ENCODE peak calls at places on chromosomes 11 and 22, in five cellular contexts. J is GM23338, Z is GM23248, K is HCT116, C is neural progenitor cell. A is an unnamed sample.

GRCh38 chr11:33984682-33985389 is 66.7 kb upstream of the CAPRIN1 start:
- DNase-seq in C (no peak), Z (peak; percentile 36), K (no peak), J (no peak), A (peak; percentile 24)

GRCh38 chr11:2802389-2803185 is 83.0 kb downstream of the CDKN1C start:
- DNase-seq in K (no peak), Z (no peak), C (no peak), J (no peak), A (no peak)

GRCh38 chr22:44211256-44211945 is 30.7 kb downstream of the PARVG start:
- DNase-seq in Z (peak; percentile 19), C (no peak), J (no peak), K (no peak), A (no peak)

GRCh38 chr11:46896719-46897406 is 21.5 kb downstream of the LRP4 start:
- DNase-seq in J (peak; percentile 44), Z (peak; percentile 73), C (peak; percentile 39), K (peak; percentile 12), A (peak; percentile 72)

GRCh38 chr22:27488456-27489224 is 312.9 kb downstream of the MN1 start:
- DNase-seq in K (no peak), C (no peak), Z (peak; percentile 21), J (no peak), A (peak; percentile 22)

GRCh38 chr11:82858556-82859091 is 41.6 kb downstream of the PRCP start:
- DNase-seq in K (no peak), J (no peak), Z (peak; percentile 56), C (no peak), A (peak; percentile 98)

GRCh38 chr11:94020777-94021615 is at the start of gene HEPHL1:
- DNase-seq in Z (peak; percentile 18), K (no peak), J (peak; percentile 59), C (no peak), A (peak; percentile 94)

GRCh38 chr11:31817621-31818493 is 6.7 kb upstream of the PAX6 start:
- DNase-seq in C (peak; percentile 79), Z (no peak), K (no peak), J (peak; percentile 85), A (no peak)

GRCh38 chr11:133920109-133920990 is 36.4 kb downstream of the IGSF9B start:
- DNase-seq in K (no peak), Z (no peak), J (no peak), C (no peak), A (no peak)

GRCh38 chr11:57779275-57779674 is 17.7 kb downstream of the CTNND1 start:
- DNase-seq in J (peak; percentile 84), K (no peak), C (peak; percentile 60), Z (peak; percentile 76), A (peak; percentile 82)

GRCh38 chr11:96538104-96538503 is 148.3 kb downstream of the JRKL start:
- DNase-seq in K (no peak), C (no peak), Z (no peak), J (no peak), A (no peak)

GRCh38 chr11:96543177-96543576 is 153.4 kb downstream of the JRKL start:
- DNase-seq in K (no peak), C (no peak), J (no peak), Z (no peak), A (peak; percentile 1)

DNA sequence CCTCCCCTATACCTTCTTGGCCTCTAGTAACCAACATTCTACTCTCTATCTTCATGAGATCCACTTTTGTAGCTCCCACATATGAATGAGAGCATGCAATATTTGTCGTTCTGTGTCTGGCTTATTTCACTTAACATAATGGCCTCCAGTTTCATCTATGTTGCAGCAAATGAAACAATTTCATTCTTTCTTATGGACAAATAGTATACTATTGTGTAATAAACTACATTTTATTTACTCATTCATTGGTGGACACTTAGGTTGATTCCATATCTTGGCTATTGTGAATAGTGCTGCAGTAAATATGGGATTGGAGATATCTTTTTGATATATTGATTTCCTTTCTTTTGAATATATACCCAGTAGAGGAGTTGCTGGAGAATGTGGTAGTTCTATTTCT is 151.1 kb downstream of the JRKL start:
- DNase-seq in K (no peak), C (no peak), Z (no peak), J (no peak), A (no peak)
- TF ChIP-seq EZH2 in K (no peak), C (no peak), Z (no peak), J (no peak), A (no peak)

GRCh38 chr11:16612234-16612571 is 126.2 kb upstream of the C11orf58 start:
- DNase-seq in C (no peak), K (no peak), Z (no peak), J (peak; percentile 6), A (no peak)
- H3K4me3 ChIP-seq in C (peak overlapping the region; percentile 57), K (no peak overlapping the region), Z (no peak overlapping the region), J (no peak overlapping the region), A (no peak overlapping the region)

GRCh38 chr22:30922151-30922611 is 46.4 kb downstream of the MORC2 start:
- DNase-seq in Z (peak; percentile 69), K (no peak), J (peak; percentile 43), C (peak; percentile 25), A (no peak)
- TF ChIP-seq EZH2phosphoT487 in Z (no peak), K (no peak), J (no peak), C (no peak), A (no peak)

GRCh38 chr11:65946655-65947054 is 1.4 kb downstream of the TSGA10IP start:
- DNase-seq in C (no peak), Z (no peak), J (no peak), K (no peak), A (no peak)
- TF ChIP-seq EZH2 in C (no peak), Z (no peak), J (no peak), K (no peak), A (no peak)

DNA sequence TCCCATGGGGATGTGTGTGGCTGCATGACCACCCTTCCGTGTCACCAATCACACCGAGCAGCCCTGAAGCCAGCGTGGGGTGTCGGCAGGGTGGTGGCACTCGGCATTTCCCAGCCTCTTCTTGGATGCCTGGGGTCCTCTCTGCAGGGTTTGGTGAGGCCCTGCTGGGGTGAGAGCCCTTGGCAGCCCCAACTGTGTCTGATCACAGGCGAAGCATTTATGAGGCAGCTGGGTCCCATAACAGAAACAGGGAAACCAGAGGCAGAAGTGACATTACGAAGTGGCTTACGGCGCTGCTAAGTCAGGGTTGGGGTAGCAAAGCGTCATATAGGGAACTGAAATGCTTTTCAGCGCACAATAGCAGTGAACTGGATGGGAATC is 92.3 kb upstream of the SEPTIN5 start:
- DNase-seq in J (no peak), C (no peak), K (no peak), Z (no peak), A (no peak)
- H3K4me3 ChIP-seq in J (no peak overlapping the region), C (no peak overlapping the region), K (no peak overlapping the region), Z (no peak overlapping the region), A (no peak overlapping the region)

DNA sequence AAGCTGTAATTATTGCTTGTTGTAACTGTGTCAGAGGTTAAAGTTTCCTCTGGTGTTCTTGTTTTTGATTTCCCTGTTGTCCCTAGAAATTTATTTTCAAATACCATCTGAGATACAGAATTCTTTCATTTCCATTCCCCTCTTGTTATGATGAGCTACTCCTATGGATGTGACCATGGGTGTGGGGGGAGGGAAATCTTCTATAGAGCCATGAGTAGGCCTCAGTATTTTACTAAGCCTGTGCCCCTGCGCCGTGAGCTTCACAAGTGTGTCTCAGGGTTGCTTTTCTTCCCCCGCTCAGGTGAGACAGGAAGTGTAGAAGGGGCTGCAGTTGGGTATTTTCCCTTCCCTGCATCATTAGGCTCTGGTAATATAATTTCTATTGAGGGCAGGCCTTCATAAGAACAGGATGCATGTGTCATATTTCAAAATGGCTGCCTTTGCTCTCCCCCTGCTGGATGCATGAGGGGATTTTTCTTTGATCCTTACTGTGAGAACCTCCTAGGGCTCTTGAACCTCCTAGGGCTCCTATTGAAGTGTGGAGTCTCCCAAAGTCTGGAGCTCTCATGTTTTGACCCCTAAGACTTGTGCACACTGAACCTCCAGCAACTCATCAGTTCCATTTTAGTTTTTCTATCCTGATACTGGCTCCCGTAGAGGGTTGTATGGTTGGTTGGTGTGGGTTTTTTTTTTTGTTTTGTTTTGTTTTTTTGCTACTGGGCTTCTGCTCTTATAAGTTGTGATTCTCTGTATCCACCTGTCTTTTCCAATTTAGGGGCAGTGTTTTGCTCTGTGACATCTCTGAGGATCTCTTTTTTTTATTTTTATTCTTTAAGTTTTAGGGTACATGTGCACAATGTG is 658.2 kb downstream of the NTM start:
- DNase-seq in K (no peak), J (peak; percentile 72), Z (peak; percentile 63), C (peak; percentile 36), A (peak; percentile 44)
- TF ChIP-seq EZH2phosphoT487 in K (no peak), J (no peak), Z (no peak), C (no peak), A (no peak)